ENCODE peak calls at places on chromosomes 3 and 15, in five cellular contexts. One of them, this sample, is unnamed.

GRCh38 chr3:62811119-62811518 is 64.1 kb downstream of the CADPS start:
- DNase-seq in CD8-positive, alpha-beta memory T cell: no peak
- DNase-seq in CD8-positive, alpha-beta T cell: no peak
- DNase-seq in right lobe of liver: no peak
- DNase-seq in A673: no peak
- DNase-seq in this sample: no peak

GRCh38 chr15:52491460-52491859 is 37.2 kb downstream of the MYO5A start:
- DNase-seq in CD8-positive, alpha-beta T cell: no peak
- DNase-seq in CD8-positive, alpha-beta memory T cell: no peak
- DNase-seq in A673: peak
- DNase-seq in right lobe of liver: no peak
- DNase-seq in this sample: no peak

GRCh38 chr15:87736401-87736800 is 520.1 kb downstream of the NTRK3 start:
- DNase-seq in right lobe of liver: no peak
- DNase-seq in CD8-positive, alpha-beta memory T cell: no peak
- DNase-seq in CD8-positive, alpha-beta T cell: no peak
- DNase-seq in A673: no peak
- DNase-seq in this sample: no peak

GRCh38 chr3:48636149-48636548 is 888 bp upstream of the SLC26A6 start:
- DNase-seq in A673: no peak
- DNase-seq in right lobe of liver: no peak
- DNase-seq in CD8-positive, alpha-beta memory T cell: no peak
- DNase-seq in CD8-positive, alpha-beta T cell: no peak
- DNase-seq in this sample: no peak

GRCh38 chr15:79540551-79540950 is 108.4 kb downstream of the MINAR1 start:
- DNase-seq in CD8-positive, alpha-beta memory T cell: no peak
- DNase-seq in right lobe of liver: no peak
- DNase-seq in CD8-positive, alpha-beta T cell: no peak
- DNase-seq in A673: no peak
- DNase-seq in this sample: no peak

GRCh38 chr15:68789041-68789920 is 31.4 kb downstream of the ANP32A start:
- DNase-seq in right lobe of liver: no peak
- DNase-seq in CD8-positive, alpha-beta memory T cell: no peak
- DNase-seq in CD8-positive, alpha-beta T cell: no peak
- DNase-seq in A673: no peak
- DNase-seq in this sample: no peak

GRCh38 chr15:80825361-80826030 is 46.3 kb downstream of the CEMIP start:
- DNase-seq in CD8-positive, alpha-beta T cell: no peak
- DNase-seq in right lobe of liver: no peak
- DNase-seq in A673: no peak
- DNase-seq in CD8-positive, alpha-beta memory T cell: no peak
- DNase-seq in this sample: no peak

GRCh38 chr15:33279613-33280205 is 31.1 kb upstream of the RYR3 start:
- DNase-seq in right lobe of liver: no peak
- DNase-seq in CD8-positive, alpha-beta T cell: no peak
- DNase-seq in CD8-positive, alpha-beta memory T cell: no peak
- DNase-seq in A673: no peak
- DNase-seq in this sample: no peak

GRCh38 chr3:5811051-5811450 is 623.5 kb downstream of the EDEM1 start:
- DNase-seq in A673: no peak
- DNase-seq in right lobe of liver: no peak
- DNase-seq in CD8-positive, alpha-beta memory T cell: no peak
- DNase-seq in CD8-positive, alpha-beta T cell: no peak
- DNase-seq in this sample: no peak

GRCh38 chr3:26118165-26118564 is 328.3 kb downstream of the OXSM start:
- DNase-seq in CD8-positive, alpha-beta T cell: no peak
- DNase-seq in right lobe of liver: no peak
- DNase-seq in CD8-positive, alpha-beta memory T cell: no peak
- DNase-seq in A673: peak
- DNase-seq in this sample: no peak

GRCh38 chr15:58401991-58402649 is 29.7 kb upstream of the LIPC start:
- DNase-seq in CD8-positive, alpha-beta memory T cell: no peak
- DNase-seq in A673: no peak
- DNase-seq in CD8-positive, alpha-beta T cell: no peak
- DNase-seq in right lobe of liver: peak
- DNase-seq in this sample: no peak

GRCh38 chr15:96431787-96432186 is 101.3 kb downstream of the NR2F2 start:
- DNase-seq in CD8-positive, alpha-beta T cell: no peak
- DNase-seq in CD8-positive, alpha-beta memory T cell: no peak
- DNase-seq in A673: no peak
- DNase-seq in right lobe of liver: no peak
- DNase-seq in this sample: no peak

GRCh38 chr3:100966049-100966471 is 27.2 kb downstream of the ABI3BP start:
- DNase-seq in right lobe of liver: no peak
- DNase-seq in CD8-positive, alpha-beta memory T cell: no peak
- DNase-seq in A673: no peak
- DNase-seq in CD8-positive, alpha-beta T cell: no peak
- DNase-seq in this sample: no peak

GRCh38 chr15:70853270-70853854 is 595 bp downstream of the LARP6 start:
- DNase-seq in CD8-positive, alpha-beta T cell: no peak
- DNase-seq in right lobe of liver: no peak
- DNase-seq in A673: peak
- DNase-seq in CD8-positive, alpha-beta memory T cell: no peak
- DNase-seq in this sample: no peak

DNA sequence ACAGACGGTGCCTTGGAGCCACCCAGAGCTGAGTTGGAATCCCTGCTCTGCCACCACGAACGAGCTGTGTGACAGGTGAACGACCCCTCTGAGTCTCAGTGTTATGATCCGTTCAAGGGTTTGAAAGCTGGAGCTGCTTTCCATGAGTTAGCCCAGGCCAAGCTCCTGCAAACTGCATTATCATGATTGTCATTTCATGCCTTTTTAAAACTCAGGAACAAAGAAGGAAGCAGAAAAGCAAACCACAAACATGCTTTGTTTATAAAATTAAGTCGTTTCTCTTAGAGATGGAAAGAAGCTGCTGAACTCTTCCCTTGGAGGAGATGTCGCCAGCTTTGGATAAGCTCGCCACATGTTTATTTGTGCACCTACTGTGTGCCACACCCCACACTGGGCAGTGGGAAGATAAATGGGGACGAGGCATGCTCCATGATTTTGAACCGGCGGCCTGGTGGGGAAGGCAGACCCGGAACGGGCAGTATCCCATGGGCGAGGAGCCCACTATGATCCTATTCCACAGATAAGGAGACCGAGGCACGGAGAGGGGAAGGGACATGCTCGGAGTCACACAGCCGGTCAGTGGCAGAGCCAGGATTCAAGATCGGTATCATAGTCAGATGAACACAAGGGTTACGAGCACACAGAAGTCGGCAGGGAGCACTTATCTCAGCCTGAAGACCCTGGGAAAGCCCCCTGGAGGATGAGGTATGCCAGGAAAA is 15.9 kb downstream of the HRH1 start:
- DNase-seq in CD8-positive, alpha-beta T cell: no peak
- DNase-seq in A673: no peak
- DNase-seq in right lobe of liver: no peak
- DNase-seq in CD8-positive, alpha-beta memory T cell: no peak
- DNase-seq in this sample: no peak
- H3K27ac ChIP-seq in CD8-positive, alpha-beta T cell: no peak
- H3K27ac ChIP-seq in A673: no peak
- H3K27ac ChIP-seq in right lobe of liver: no peak
- H3K27ac ChIP-seq in CD8-positive, alpha-beta memory T cell: no peak
- H3K27ac ChIP-seq in this sample: no peak

DNA sequence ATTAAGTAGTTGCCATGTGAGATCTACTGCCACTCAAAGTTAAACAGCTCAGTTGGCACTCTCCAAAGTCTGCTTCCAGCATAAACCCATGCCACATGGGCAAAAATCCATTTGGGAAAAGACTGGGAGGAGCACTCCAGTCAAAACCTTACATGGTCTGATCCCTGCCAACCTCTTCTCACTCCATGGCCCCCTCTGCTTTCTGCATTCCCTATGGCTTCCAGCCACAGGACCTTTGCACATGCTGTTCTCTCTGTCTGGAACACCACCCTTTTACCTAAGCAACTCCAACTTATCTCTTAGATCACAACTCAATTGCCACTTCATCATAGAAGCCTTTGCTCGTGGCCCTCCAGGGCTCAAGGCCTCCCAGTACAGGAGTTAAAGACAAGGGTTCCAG is 70.4 kb upstream of the WNT5A start:
- DNase-seq in right lobe of liver: no peak
- DNase-seq in CD8-positive, alpha-beta T cell: no peak
- DNase-seq in CD8-positive, alpha-beta memory T cell: no peak
- DNase-seq in A673: no peak
- DNase-seq in this sample: no peak
- H3K27ac ChIP-seq in right lobe of liver: no peak
- H3K27ac ChIP-seq in CD8-positive, alpha-beta T cell: no peak
- H3K27ac ChIP-seq in CD8-positive, alpha-beta memory T cell: no peak
- H3K27ac ChIP-seq in A673: no peak
- H3K27ac ChIP-seq in this sample: no peak

GRCh38 chr3:196753201-196753600 is 13.5 kb downstream of the PAK2 start:
- DNase-seq in A673: no peak
- DNase-seq in CD8-positive, alpha-beta T cell: no peak
- DNase-seq in right lobe of liver: no peak
- DNase-seq in CD8-positive, alpha-beta memory T cell: no peak
- DNase-seq in this sample: no peak

GRCh38 chr3:196754215-196754937 is 14.7 kb downstream of the PAK2 start:
- DNase-seq in A673: no peak
- DNase-seq in right lobe of liver: no peak
- DNase-seq in CD8-positive, alpha-beta memory T cell: no peak
- DNase-seq in CD8-positive, alpha-beta T cell: no peak
- DNase-seq in this sample: no peak

GRCh38 chr3:196749125-196749524 is 9.5 kb downstream of the PAK2 start:
- DNase-seq in right lobe of liver: no peak
- DNase-seq in CD8-positive, alpha-beta T cell: no peak
- DNase-seq in CD8-positive, alpha-beta memory T cell: no peak
- DNase-seq in A673: no peak
- DNase-seq in this sample: no peak
- H3K27ac ChIP-seq in right lobe of liver: no peak
- H3K27ac ChIP-seq in CD8-positive, alpha-beta T cell: no peak
- H3K27ac ChIP-seq in CD8-positive, alpha-beta memory T cell: no peak
- H3K27ac ChIP-seq in A673: no peak
- H3K27ac ChIP-seq in this sample: no peak

GRCh38 chr3:197593046-197593380 is 37.2 kb upstream of the BDH1 start:
- DNase-seq in CD8-positive, alpha-beta T cell: no peak
- DNase-seq in CD8-positive, alpha-beta memory T cell: no peak
- DNase-seq in A673: no peak
- DNase-seq in right lobe of liver: no peak
- DNase-seq in this sample: no peak

GRCh38 chr3:197590313-197590962 is 34.7 kb upstream of the BDH1 start:
- DNase-seq in CD8-positive, alpha-beta memory T cell: no peak
- DNase-seq in CD8-positive, alpha-beta T cell: no peak
- DNase-seq in A673: no peak
- DNase-seq in right lobe of liver: peak
- DNase-seq in this sample: no peak

GRCh38 chr3:197591816-197592215 is 36.0 kb upstream of the BDH1 start:
- DNase-seq in A673: no peak
- DNase-seq in CD8-positive, alpha-beta memory T cell: no peak
- DNase-seq in CD8-positive, alpha-beta T cell: no peak
- DNase-seq in right lobe of liver: no peak
- DNase-seq in this sample: no peak

GRCh38 chr3:197589545-197589944 is 33.8 kb upstream of the BDH1 start:
- DNase-seq in A673: no peak
- DNase-seq in CD8-positive, alpha-beta memory T cell: no peak
- DNase-seq in CD8-positive, alpha-beta T cell: no peak
- DNase-seq in right lobe of liver: no peak
- DNase-seq in this sample: no peak

DNA sequence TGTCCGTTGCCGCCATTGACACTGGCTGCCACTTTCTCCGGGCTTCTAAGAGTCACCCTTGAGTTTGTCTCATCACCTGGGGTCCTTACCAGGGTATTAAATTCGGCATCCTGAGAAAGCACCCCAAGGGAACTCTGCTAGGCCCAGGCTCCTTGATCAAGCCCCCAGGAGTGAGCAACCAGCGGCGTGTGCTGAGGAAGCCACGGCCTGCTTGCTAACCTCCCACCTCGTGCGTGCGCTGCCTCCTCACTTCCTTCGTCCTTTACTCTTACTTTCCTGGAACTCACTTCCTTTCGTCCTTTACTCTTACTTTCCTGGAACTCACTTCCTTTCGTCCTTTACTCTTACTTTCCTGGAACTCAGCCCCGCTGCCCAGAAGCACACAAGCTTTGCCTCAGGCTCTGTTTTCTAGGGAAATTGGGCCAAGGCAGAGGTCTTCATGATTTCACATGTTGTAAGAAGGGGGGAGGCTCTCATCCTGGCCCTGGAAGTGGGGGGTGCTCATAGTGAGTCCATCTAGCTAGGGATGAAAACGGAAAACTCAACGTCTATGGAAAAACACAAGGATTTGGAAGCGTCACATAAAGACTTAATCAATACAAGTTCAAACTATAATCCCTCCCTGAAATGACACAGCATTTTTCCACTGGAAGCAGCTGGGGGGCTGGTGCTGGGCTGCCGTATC is 36.7 kb upstream of the BDH1 start:
- DNase-seq in CD8-positive, alpha-beta memory T cell: no peak
- DNase-seq in CD8-positive, alpha-beta T cell: no peak
- DNase-seq in right lobe of liver: no peak
- DNase-seq in A673: no peak
- DNase-seq in this sample: no peak
- H3K27ac ChIP-seq in CD8-positive, alpha-beta memory T cell: peak
- H3K27ac ChIP-seq in CD8-positive, alpha-beta T cell: no peak
- H3K27ac ChIP-seq in right lobe of liver: no peak
- H3K27ac ChIP-seq in A673: no peak
- H3K27ac ChIP-seq in this sample: no peak

This sample was measured in substantia nigra.